ENCODE peak calls at places on chromosomes 2 and 18, in eight cellular contexts. U is heart left ventricle, R is colonic mucosa, P is AG04449, W is nephron progenitor cell, B is H9, K is mesothelial cell of epicardium, Z is GM20000. I is an unnamed sample.
A peak's percentile ranks its signal among the peaks of the same experiment; 100 is the strongest.

GRCh38 chr2:134190062-134190806 is 63.6 kb upstream of the MGAT5 start:
- DNase-seq in K (no peak), P (no peak), W (no peak), Z (no peak), U (no peak), B (no peak), R (no peak), I (no peak)

GRCh38 chr2:17171446-17172049 is 346.7 kb downstream of the RAD51AP2 start:
- DNase-seq in R (no peak), W (peak; percentile 52), B (peak; percentile 74), P (no peak), Z (no peak), U (no peak), K (peak; percentile 58), I (no peak)

GRCh38 chr2:37637122-37637875 is 34.1 kb downstream of the CDC42EP3 start:
- DNase-seq in B (no peak), R (no peak), Z (no peak), P (no peak), U (no peak), W (no peak), K (no peak), I (no peak)

GRCh38 chr2:170818294-170819104 is 1.8 kb downstream of the GAD1 start:
- DNase-seq in P (no peak), K (no peak), B (peak; percentile 55), R (no peak), Z (no peak), W (peak; percentile 23), U (no peak), I (no peak)

GRCh38 chr2:68465081-68465916 is 1.8 kb downstream of the FBXO48 start:
- DNase-seq in B (no peak), K (no peak), R (no peak), Z (no peak), U (no peak), W (no peak), P (no peak), I (no peak)

GRCh38 chr2:146701183-146701582 is 1143.6 kb upstream of the ACVR2A start:
- DNase-seq in K (no peak), W (no peak), R (no peak), B (peak; percentile 71), Z (no peak), P (no peak), U (no peak), I (no peak)

GRCh38 chr2:113822087-113822805 is 65.8 kb upstream of the SLC35F5 start:
- DNase-seq in W (peak; percentile 5), U (no peak), Z (no peak), K (no peak), B (no peak), P (no peak), R (no peak), I (no peak)

GRCh38 chr2:231483398-231484329 is 19.4 kb upstream of the NCL start:
- DNase-seq in U (peak; percentile 56), P (no peak), Z (peak; percentile 64), B (peak; percentile 64), R (no peak), K (no peak), W (no peak), I (no peak)

DNA sequence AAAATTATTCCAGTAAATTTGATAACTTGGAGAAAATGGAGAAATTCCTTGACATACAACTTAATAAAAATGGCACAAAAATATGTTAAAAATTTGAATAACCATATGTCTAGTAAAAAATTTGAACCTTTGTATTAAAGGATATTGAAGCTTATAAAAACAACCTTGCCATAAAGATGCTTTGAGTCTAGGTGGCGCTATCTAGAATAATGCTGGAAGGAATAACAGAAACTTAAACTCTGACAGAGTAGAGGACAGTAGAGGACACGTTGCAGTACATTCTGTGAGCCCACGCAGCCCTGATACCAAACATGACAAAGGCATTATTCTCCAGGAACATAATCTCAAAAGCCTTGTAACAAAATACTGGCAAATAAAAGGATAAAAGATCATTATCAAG is 44.7 kb upstream of the ALKAL2 start:
- DNase-seq in U (no peak), P (no peak), B (no peak), W (no peak), Z (no peak), R (no peak), K (no peak), I (no peak)
- TF ChIP-seq CTCF in U (no peak), P (no peak), B (peak; percentile 64), W (peak; percentile 20), Z (no peak), R (no peak), K (no peak), I (peak; percentile 44)

GRCh38 chr2:98157557-98157956 is 70.6 kb downstream of the VWA3B start:
- DNase-seq in B (peak; percentile 69), R (no peak), U (no peak), Z (no peak), W (no peak), P (no peak), K (no peak), I (no peak)
- TF ChIP-seq CTCF in B (peak; percentile 62), R (no peak), U (no peak), Z (no peak), W (no peak), P (no peak), K (no peak), I (no peak)

GRCh38 chr2:3179208-3179607 is 198.4 kb downstream of the EIPR1 start:
- DNase-seq in U (no peak), K (no peak), W (no peak), Z (peak; percentile 21), R (no peak), B (peak; percentile 65), P (no peak), I (no peak)
- TF ChIP-seq CTCF in U (no peak), K (no peak), W (no peak), Z (peak; percentile 16), R (no peak), B (peak; percentile 81), P (peak; percentile 4), I (peak; percentile 55)

DNA sequence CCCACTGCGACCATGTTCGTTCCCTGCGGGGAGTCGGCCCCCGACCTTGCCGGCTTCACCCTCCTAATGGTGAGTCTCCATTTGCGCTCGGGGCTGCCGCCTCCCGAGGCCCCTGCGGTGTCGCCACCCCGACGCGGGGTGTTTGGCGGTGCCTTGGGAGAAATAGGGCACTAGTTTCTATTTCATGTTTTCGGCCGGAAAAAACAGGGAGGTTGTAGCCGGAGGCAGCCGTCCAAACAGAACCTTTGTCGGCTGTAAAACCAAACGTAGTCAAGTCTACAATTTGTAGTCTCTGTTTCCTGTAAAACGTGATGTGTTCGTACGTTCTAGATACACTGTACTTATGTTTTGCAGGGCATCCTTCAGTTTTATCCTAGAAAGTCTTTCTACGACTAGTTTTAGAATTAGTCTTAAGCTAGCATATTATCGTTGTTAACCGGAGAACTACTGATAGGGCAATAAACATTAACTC is 290 bp downstream of the PSMG2 start:
- DNase-seq in K (no peak), W (no peak), R (no peak), B (no peak), Z (no peak), P (no peak), U (no peak), I (no peak)
- TF ChIP-seq CTCF in K (no peak), W (no peak), R (no peak), B (no peak), Z (no peak), P (no peak), U (no peak), I (no peak)

GRCh38 chr2:84905181-84906107 is at the start of gene TMSB10:
- DNase-seq in W (peak; percentile 93), B (peak; percentile 74), R (peak; percentile 93), P (no peak), U (peak; percentile 91), K (peak; percentile 94), Z (peak; percentile 95), I (peak; percentile 90)
- TF ChIP-seq CTCF in W (no peak), B (no peak), R (no peak), P (no peak), U (peak; percentile 36), K (no peak), Z (peak; percentile 16), I (no peak)

GRCh38 chr2:191299009-191299408 is 53.8 kb downstream of the MYO1B start:
- DNase-seq in W (no peak), K (no peak), Z (no peak), B (no peak), U (no peak), R (no peak), P (no peak), I (no peak)
- TF ChIP-seq CTCF in W (no peak), K (no peak), Z (no peak), B (peak; percentile 46), U (no peak), R (no peak), P (peak; percentile 42), I (no peak)

GRCh38 chr2:143843696-143844095 is 676.2 kb downstream of the ZEB2 start:
- DNase-seq in B (no peak), U (no peak), K (no peak), P (no peak), R (no peak), Z (no peak), W (no peak), I (no peak)
- TF ChIP-seq CTCF in B (no peak), U (no peak), K (no peak), P (no peak), R (no peak), Z (no peak), W (no peak), I (no peak)

GRCh38 chr2:141940709-141941108 is 190.1 kb downstream of the LRP1B start:
- DNase-seq in R (no peak), B (no peak), W (no peak), U (no peak), Z (no peak), P (no peak), K (no peak), I (no peak)
- TF ChIP-seq CTCF in R (no peak), B (no peak), W (no peak), U (no peak), Z (no peak), P (no peak), K (no peak), I (no peak)

DNA sequence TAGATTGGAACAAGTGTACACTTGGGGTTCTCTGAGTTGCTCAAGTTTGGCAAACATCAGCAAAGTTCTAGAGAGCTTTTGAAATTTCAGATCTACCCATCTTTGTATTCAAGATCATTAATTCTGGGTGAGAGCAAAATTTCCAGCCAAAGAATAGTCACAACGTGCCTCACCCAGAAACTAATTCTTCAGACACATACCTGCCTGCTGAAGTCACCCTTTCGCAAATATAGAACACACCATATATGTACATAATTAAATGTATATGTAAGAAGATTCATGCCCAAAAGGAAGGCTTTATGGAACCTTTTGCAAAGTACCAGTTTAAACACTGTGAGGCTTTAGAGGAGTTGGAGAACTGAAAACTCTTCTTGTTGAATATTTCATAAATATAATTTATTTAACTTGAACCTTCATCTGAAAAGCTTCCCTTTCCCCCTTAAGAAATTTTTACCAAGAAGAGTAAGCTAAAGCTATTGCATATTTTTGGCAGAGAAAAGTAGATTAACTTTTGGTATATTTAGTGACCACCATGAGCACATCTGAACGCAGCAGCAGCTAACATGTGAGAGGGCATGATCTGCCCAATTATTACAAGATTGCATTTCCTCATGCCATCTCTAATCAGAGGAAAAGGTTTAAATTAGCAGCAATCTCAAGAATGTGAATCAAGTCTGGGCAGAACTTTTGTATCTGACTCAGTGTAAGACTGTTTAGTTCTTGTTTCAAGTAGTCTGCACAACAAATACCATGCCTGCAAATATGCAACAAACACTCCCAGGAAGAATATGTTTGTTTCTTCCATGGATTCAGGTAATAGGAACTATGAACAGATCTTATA is 8.2 kb downstream of the RND3 start:
- DNase-seq in W (no peak), K (no peak), Z (no peak), P (no peak), R (no peak), B (no peak), U (no peak), I (no peak)
- TF ChIP-seq CTCF in W (no peak), K (no peak), Z (no peak), P (no peak), R (no peak), B (no peak), U (no peak), I (no peak)

GRCh38 chr2:34012728-34013302 is 413.7 kb upstream of the FAM98A start:
- DNase-seq in Z (peak; percentile 32), R (peak; percentile 34), W (peak; percentile 77), U (peak; percentile 26), B (peak; percentile 83), K (peak; percentile 64), P (no peak), I (no peak)
- TF ChIP-seq CTCF in Z (peak; percentile 53), R (no peak), W (peak; percentile 82), U (peak; percentile 64), B (peak; percentile 92), K (peak; percentile 60), P (peak; percentile 42), I (peak; percentile 86)

I was measured in type B pancreatic cell.